ENCODE peak calls at places on chromosomes 5 and 9, in ten cellular contexts. U, N, P, T, Z, O, B, M, A and D are unnamed samples.

GRCh38 chr5:24905123-24905522 is 260.3 kb upstream of the CDH10 start:
- DNase-seq in U (no peak), N (no peak), P (no peak), T (no peak), Z (peak; percentile 69), O (no peak), B (no peak), M (no peak), A (no peak), D (no peak)

GRCh38 chr5:14913141-14913540 is 41.6 kb upstream of the ANKH start:
- DNase-seq in U (no peak), N (no peak), P (no peak), T (no peak), Z (no peak), O (no peak), B (no peak), M (peak; percentile 67), A (peak; percentile 76), D (peak; percentile 61)

GRCh38 chr9:13369426-13369825 is 89.9 kb upstream of the MPDZ start:
- DNase-seq in U (no peak), N (no peak), P (no peak), T (no peak), Z (no peak), O (no peak), B (no peak), M (peak; percentile 10), A (no peak), D (no peak)

GRCh38 chr9:108815156-108815555 is 40.6 kb downstream of the ACTL7B start:
- DNase-seq in U (no peak), N (peak; percentile 53), P (no peak), T (no peak), Z (no peak), O (no peak), B (no peak), M (no peak), A (no peak), D (no peak)

GRCh38 chr5:55226934-55227737 is at the start of gene MCIDAS:
- DNase-seq in U (peak; percentile 58), N (no peak), P (no peak), T (no peak), Z (peak; percentile 33), O (peak; percentile 20), B (peak; percentile 53), M (no peak), A (no peak), D (no peak)

GRCh38 chr5:856531-857425 is 6.0 kb upstream of the ZDHHC11 start:
- DNase-seq in U (no peak), N (no peak), P (no peak), T (no peak), Z (no peak), O (peak; percentile 7), B (no peak), M (no peak), A (no peak), D (no peak)

GRCh38 chr9:35616681-35617459 is 1.3 kb downstream of the CD72 start:
- DNase-seq in U (peak; percentile 81), N (peak; percentile 73), P (peak; percentile 72), T (peak; percentile 68), Z (peak; percentile 77), O (peak; percentile 71), B (peak; percentile 61), M (peak; percentile 62), A (no peak), D (no peak)

GRCh38 chr5:14671414-14671813 is 6.9 kb downstream of the OTULIN start:
- DNase-seq in U (no peak), N (no peak), P (no peak), T (no peak), Z (peak; percentile 35), O (no peak), B (no peak), M (peak; percentile 55), A (no peak), D (no peak)

GRCh38 chr9:6711403-6711802 is 46.4 kb upstream of the KDM4C start:
- DNase-seq in U (no peak), N (no peak), P (no peak), T (no peak), Z (peak; percentile 27), O (no peak), B (no peak), M (peak; percentile 66), A (no peak), D (peak; percentile 59)

GRCh38 chr9:114592356-114592755 is 4.8 kb downstream of the ATP6V1G1 start:
- DNase-seq in U (peak; percentile 78), N (no peak), P (peak; percentile 13), T (no peak), Z (peak; percentile 29), O (no peak), B (no peak), M (peak; percentile 76), A (no peak), D (no peak)

GRCh38 chr9:110532908-110533665 is 46.5 kb downstream of the SVEP1 start:
- DNase-seq in U (no peak), N (no peak), P (no peak), T (no peak), Z (no peak), O (no peak), B (no peak), M (no peak), A (no peak), D (no peak)

DNA sequence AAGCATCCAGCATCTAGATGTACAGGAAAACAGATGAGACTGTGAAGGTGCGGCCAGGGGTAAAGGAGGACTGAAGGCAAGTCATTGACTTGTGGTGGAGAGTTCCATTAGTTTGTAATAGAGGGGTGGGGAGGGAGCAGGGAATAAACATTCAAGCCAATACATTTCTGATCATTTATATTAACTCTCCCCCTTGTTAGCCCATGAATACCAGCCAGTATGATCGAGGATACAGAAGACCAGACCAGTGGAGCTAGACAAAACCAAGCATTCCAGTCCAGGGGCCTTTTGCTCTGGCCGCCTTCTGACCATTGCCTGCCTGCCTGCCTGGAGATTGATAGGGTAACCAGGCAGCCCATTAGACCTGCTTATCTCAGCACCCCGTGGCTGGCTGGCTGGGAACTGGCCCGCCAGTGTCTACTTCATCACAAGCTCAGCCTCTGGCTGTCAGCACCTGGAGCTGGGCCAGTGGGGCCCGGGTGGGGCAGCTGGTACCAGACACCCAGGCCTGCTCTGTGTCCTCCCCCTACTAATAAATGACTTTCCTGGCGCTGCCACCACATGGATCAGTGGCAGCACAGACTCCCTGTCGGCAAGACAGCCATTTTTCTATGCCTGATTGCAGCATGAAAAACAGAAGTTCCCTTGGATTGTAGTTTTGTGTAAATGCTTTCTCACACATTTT is 181.2 kb downstream of the SNCAIP start:
- DNase-seq in U (no peak), N (no peak), P (peak; percentile 75), T (no peak), Z (no peak), O (peak; percentile 87), B (no peak), M (no peak), A (no peak), D (peak; percentile 8)
- H3K4me3 ChIP-seq in U (no peak overlapping the region), N (no peak overlapping the region), P (no peak overlapping the region), T (no peak overlapping the region), Z (no peak overlapping the region), O (no peak overlapping the region), B (no peak overlapping the region), M (no peak overlapping the region), A (no peak overlapping the region), D (no peak overlapping the region)

DNA sequence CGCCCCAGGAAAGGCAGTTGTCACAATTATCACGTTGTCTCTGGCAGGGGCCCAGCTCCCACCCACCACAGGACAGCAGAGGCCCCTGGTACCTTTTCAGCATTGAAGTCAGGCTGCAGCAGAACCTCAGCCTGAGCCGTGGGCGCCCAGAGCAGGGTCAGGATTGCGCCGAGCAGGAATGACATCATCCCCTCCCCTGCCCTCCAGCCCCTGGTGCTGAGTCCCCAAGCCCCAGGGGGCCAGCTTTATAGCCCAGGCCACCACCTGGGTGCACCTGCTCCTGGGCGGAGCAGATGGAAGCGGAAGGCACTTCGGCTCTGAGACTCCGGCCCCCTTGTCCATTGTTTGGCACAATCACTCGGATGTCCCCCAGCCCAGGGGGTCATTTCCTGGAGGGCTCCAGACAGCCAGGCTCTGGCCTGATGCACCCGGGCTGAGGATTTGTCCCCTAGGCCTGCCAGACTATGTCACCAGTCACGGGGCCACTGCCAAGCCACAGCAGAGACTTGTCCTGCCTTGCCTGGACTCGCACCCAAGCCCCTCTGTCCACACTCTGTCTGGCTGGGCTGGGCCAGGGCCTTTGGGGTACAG is at the start of gene LCN15:
- DNase-seq in U (no peak), N (no peak), P (no peak), T (no peak), Z (no peak), O (no peak), B (no peak), M (no peak), A (no peak), D (no peak)
- H3K4me3 ChIP-seq in U (no peak within 1 kb of the TSS), N (no peak within 1 kb of the TSS), P (no peak within 1 kb of the TSS), T (no peak within 1 kb of the TSS), Z (no peak within 1 kb of the TSS), O (no peak within 1 kb of the TSS), B (no peak within 1 kb of the TSS), M (no peak within 1 kb of the TSS), A (no peak within 1 kb of the TSS), D (no peak within 1 kb of the TSS)

GRCh38 chr5:67826296-67826695 is 389.3 kb upstream of the PIK3R1 start:
- DNase-seq in U (no peak), N (no peak), P (no peak), T (no peak), Z (no peak), O (no peak), B (no peak), M (no peak), A (no peak), D (no peak)

GRCh38 chr5:67827521-67827920 is 388.0 kb upstream of the PIK3R1 start:
- DNase-seq in U (no peak), N (no peak), P (no peak), T (no peak), Z (no peak), O (no peak), B (no peak), M (no peak), A (no peak), D (no peak)

DNA sequence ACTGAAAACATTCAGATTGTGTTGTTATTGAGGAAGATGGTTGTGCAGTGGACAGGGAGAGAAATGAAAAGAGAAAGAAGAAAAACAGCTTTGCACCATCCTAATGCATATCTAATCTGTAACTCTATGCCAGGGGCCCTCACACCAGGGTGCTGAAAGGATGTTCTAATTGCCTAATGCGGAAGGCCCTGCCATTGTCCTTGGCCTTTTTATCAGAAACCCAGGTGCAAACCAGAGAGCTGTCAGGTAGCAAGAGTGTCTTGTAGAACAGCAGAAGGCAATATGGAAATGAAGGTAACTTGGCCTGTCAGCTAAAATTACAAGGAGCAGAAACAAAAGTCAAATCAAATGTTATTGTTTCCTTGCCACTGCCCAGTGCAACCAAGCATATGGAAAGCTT is 384.5 kb upstream of the PIK3R1 start:
- DNase-seq in U (no peak), N (no peak), P (no peak), T (no peak), Z (no peak), O (no peak), B (no peak), M (no peak), A (no peak), D (no peak)
- H3K4me3 ChIP-seq in U (no peak overlapping the region), N (no peak overlapping the region), P (no peak overlapping the region), T (no peak overlapping the region), Z (no peak overlapping the region), O (no peak overlapping the region), B (no peak overlapping the region), M (no peak overlapping the region), A (no peak overlapping the region), D (no peak overlapping the region)

DNA sequence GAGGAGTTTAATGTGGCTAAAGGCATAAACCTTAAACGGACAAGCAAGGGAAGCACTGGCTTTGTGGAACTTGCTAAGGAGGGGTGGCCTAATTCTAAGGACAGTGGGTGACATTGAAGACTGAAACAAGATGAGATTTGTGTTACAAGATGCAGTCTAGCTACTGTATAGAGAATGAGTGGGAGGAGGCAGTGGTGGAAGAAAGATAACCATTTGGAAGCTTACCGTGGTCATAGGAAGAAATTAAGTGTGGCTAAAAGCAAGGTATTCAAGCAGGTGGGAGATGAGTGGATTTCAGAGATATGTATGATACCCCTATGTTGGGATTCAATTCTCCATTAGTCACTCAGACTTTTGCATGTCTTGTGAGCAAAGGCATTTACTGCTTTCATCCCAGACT is 4.6 kb downstream of the PAM start:
- DNase-seq in U (no peak), N (no peak), P (no peak), T (no peak), Z (no peak), O (no peak), B (no peak), M (no peak), A (no peak), D (no peak)
- H3K4me3 ChIP-seq in U (no peak overlapping the region), N (no peak overlapping the region), P (no peak overlapping the region), T (no peak overlapping the region), Z (no peak overlapping the region), O (no peak overlapping the region), B (no peak overlapping the region), M (no peak overlapping the region), A (no peak overlapping the region), D (no peak overlapping the region)